ENCODE peak calls at places on chromosomes 11 and 22, in four cellular contexts. K is gastrocnemius medialis, R is stomach, S is esophagus squamous epithelium. D is an unnamed sample. For H3K9me3 and H3K4me1, the result is how much of the 10 kb centered on the place peaks cover.

GRCh38 chr22:30324008-30324730 is 2.6 kb downstream of the TBC1D10A start:
- DNase-seq in S (no peak), R (no peak), K (no peak), D (no peak)

GRCh38 chr11:132258865-132259264 is 888.5 kb downstream of the NTM start:
- DNase-seq in K (no peak), R (no peak), S (no peak), D (no peak)

GRCh38 chr11:18171377-18172000 is 1.1 kb upstream of the MRGPRX4 start:
- DNase-seq in S (no peak), R (no peak), K (no peak), D (no peak)

GRCh38 chr11:65791719-65792213 is 4.9 kb downstream of the OVOL1 start:
- DNase-seq in K (no peak), R (peak), S (no peak), D (no peak)

GRCh38 chr11:70471254-70471653 is 72.9 kb downstream of the CTTN start:
- DNase-seq in S (no peak), K (no peak), R (no peak), D (no peak)

GRCh38 chr11:10302744-10303557 is 1.9 kb upstream of the ADM start:
- DNase-seq in K (peak), S (peak), R (peak), D (peak)

GRCh38 chr22:40498454-40499186 is 128.2 kb downstream of the SGSM3 start:
- DNase-seq in R (no peak), S (no peak), K (no peak), D (no peak)

GRCh38 chr22:50697667-50698506 is 25.3 kb downstream of the SHANK3 start:
- DNase-seq in K (no peak), R (no peak), S (no peak), D (no peak)

GRCh38 chr11:120550007-120550406 is 38.5 kb downstream of the GRIK4 start:
- DNase-seq in R (no peak), S (no peak), K (no peak), D (no peak)

GRCh38 chr11:16739326-16739875 is 954 bp downstream of the C11orf58 start:
- DNase-seq in R (no peak), K (no peak), S (no peak), D (no peak)

GRCh38 chr11:17145972-17146371 is 61.8 kb downstream of the PIK3C2A start:
- DNase-seq in R (no peak), K (no peak), S (no peak), D (no peak)

GRCh38 chr11:94401773-94402265 is 600 bp upstream of the GPR83 start:
- DNase-seq in S (no peak), R (no peak), K (no peak), D (no peak)

GRCh38 chr11:34650528-34650927 is 29.6 kb downstream of the EHF start:
- DNase-seq in R (no peak), K (no peak), S (no peak), D (no peak)

GRCh38 chr11:104856607-104857006 is 41.7 kb downstream of the CASP12 start:
- DNase-seq in K (no peak), R (no peak), S (no peak), D (no peak)

GRCh38 chr22:50267591-50268390 is 2.4 kb downstream of the MAPK11 start:
- DNase-seq in R (peak), S (no peak), K (peak), D (peak)

GRCh38 chr11:72278911-72279310 is 34.9 kb upstream of the PHOX2A start:
- DNase-seq in R (no peak), S (no peak), K (no peak), D (no peak)

GRCh38 chr11:98234698-98235097 is 786.1 kb upstream of the CNTN5 start:
- DNase-seq in R (no peak), K (no peak), S (no peak), D (no peak)
- H3K9me3 ChIP-seq in R (under half), K (under half), S (under half), D (under half)

DNA sequence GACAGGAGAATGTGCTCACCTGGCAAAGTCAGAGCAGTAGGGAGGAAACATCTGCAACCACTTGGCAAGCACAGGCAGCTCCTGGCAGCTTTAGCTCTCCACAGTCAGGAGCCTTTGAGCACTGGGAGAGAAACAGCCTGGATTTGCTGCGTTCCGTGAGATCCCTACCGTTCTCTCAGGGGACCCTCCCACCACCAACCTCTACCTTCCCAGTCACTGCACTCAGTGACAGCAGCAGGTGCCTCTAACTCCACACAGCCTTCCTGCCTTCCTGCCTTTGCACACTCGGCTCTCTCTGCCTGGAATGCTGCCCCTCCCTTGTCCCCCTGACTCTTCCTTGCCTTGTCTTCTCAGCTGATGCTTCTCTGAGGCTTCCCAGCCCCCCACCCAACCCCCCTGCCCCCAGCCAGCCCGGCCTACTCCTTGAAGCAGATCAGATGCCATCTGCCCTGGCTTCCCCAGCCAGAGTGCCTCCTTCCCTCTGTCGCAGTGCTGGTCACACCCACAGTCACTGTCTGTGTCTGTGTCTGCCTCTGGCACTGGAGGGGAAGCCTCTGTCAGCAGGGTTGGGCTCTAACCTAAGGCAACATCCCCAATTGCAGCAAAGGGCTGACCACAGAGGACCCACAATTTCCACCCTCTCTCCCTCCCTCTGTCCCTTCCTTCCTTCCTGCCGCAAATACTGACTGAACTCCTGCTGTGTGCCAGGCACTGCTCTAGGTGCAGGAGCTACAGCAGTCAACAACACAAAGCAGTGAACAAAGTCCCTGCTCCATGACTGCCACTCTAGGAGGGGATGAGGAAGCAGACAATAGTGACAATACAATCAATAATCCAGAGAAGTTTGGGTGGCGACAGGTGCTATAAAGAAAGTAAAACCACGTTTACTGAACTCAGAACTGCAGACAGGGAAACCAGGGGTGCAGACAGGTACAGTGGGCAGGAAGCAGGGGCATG is 14.8 kb upstream of the TSKU start:
- DNase-seq in S (no peak), R (peak), K (peak), D (peak)
- TF ChIP-seq POLR2A in S (no peak), R (no peak), K (no peak), D (no peak)

DNA sequence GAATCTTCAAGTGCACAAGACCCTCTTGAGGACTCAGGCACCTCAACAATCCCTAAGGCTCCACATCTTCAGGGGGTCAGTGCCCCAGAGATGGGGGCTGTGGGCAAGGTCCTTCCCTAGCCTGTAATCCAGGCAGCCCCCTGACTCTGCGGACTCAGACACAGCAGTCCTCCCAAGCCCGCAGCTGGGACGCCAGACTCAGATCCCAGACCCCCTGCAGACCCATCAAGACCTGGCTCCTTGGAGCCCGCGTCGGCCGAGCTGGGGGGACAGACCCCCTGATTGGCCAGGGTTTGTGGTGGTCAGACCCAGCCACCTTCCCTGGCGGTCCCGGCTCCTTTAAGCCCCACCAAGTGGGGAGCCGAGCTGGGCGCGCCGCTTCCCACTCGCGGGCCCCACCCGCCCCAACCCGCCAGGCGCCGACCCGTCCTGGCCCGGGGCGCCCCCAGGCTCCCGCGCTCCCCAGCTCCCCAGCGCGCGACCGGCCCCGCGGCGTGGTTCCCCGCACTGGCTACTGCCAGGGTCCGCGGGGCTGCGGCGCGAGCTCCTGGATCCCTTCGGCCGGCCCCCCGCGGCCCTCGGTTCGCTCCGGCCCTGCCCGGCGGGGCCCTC is 464 bp downstream of the OSBPL5 start:
- DNase-seq in R (no peak), K (no peak), S (no peak), D (no peak)
- H3K4me1 ChIP-seq in R (half or more), K (half or more), S (half or more), D (under half)

DNA sequence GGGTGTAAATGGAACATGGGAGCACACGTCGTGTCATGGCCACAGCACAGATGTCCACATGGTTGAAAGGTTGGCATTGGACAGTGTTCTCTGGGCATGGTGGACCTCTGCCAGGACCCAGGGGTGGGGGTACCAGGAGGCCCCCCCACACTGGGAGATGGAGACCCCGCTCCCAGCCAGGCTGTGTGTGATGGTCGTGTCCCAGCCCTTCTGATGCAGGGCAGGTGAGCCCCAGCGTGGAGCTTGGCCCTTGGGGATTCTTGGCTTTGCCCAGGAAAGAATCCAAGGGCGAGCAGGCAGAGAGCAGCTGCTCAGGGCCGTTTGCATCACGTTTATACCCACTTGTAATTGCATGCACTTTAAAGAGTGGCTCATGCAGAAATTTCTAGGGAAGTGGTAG is 22.0 kb upstream of the BRSK2 start:
- DNase-seq in S (no peak), K (no peak), R (no peak), D (no peak)
- H3K9me3 ChIP-seq in S (under half), K (under half), R (under half), D (under half)

GRCh38 chr11:64767344-64768299 is 7.8 kb upstream of the PYGM start:
- DNase-seq in K (peak), R (peak), S (no peak), D (peak)

GRCh38 chr11:64768300-64768694 is 8.5 kb upstream of the PYGM start:
- DNase-seq in S (no peak), K (peak), R (no peak), D (no peak)

GRCh38 chr11:64766881-64767280 is 7.1 kb upstream of the PYGM start:
- DNase-seq in S (no peak), R (no peak), K (peak), D (no peak)

GRCh38 chr11:64770120-64770519 is 8.2 kb downstream of the SF1 start:
- DNase-seq in R (no peak), K (peak), S (no peak), D (no peak)

GRCh38 chr11:64769283-64769682 is 9.1 kb downstream of the SF1 start:
- DNase-seq in S (no peak), K (peak), R (no peak), D (no peak)
- TF ChIP-seq POLR2A in S (no peak), K (no peak), R (no peak), D (no peak)

GRCh38 chr11:12199231-12199948 is 89.0 kb downstream of the MICAL2 start:
- DNase-seq in K (no peak), S (no peak), R (no peak), D (no peak)
- H3K4me1 ChIP-seq in K (under half), S (under half), R (under half), D (under half)

GRCh38 chr11:44860346-44860745 is 90.3 kb downstream of the TP53I11 start:
- DNase-seq in K (no peak), R (no peak), S (no peak), D (no peak)
- H3K9me3 ChIP-seq in K (under half), R (under half), S (under half), D (under half)

D was measured in uterus.